ENCODE peak calls at places on chromosomes 11 and 22, in four cellular contexts. K is germinal center; P is activated naive CD8-positive, alpha-beta T cell treated with anti-CD3 and anti-CD28 coated beads, Interleukin-2, amount 50 U/mL, for 24 hours; N is hypothalamus. W is an unnamed sample.

GRCh38 chr22:27377901-27378300 is 423.7 kb downstream of the MN1 start:
- DNase-seq in K (no peak), P (no peak), N (no peak), W (no peak)

GRCh38 chr11:94796863-94797262 is 28.7 kb downstream of the AMOTL1 start:
- DNase-seq in K (no peak), P (no peak), N (no peak), W (no peak)

GRCh38 chr22:46517255-46517761 is 20.1 kb downstream of the CELSR1 start:
- DNase-seq in N (no peak), P (no peak), K (no peak), W (no peak)

GRCh38 chr22:36331912-36332622 is 55.7 kb downstream of the MYH9 start:
- DNase-seq in K (peak), N (peak), P (peak), W (peak)

GRCh38 chr22:36445158-36445668 is 36.2 kb downstream of the TXN2 start:
- DNase-seq in P (no peak), N (no peak), K (no peak), W (no peak)

GRCh38 chr11:14768789-14769188 is 123.2 kb downstream of the CYP2R1 start:
- DNase-seq in N (no peak), K (no peak), P (no peak), W (no peak)

GRCh38 chr22:32331236-32331917 is 26.3 kb upstream of the RFPL3 start:
- DNase-seq in N (no peak), P (no peak), K (no peak), W (no peak)

GRCh38 chr11:80473562-80473961 is 1032.7 kb upstream of the TENM4 start:
- DNase-seq in N (no peak), K (no peak), P (no peak), W (no peak)

GRCh38 chr11:15907806-15908205 is 448.5 kb downstream of the SOX6 start:
- DNase-seq in P (no peak), N (no peak), K (no peak), W (no peak)

W was measured in DND-41.